ENCODE peak calls at places on chromosomes 4 and X, in five cellular contexts. One of them, this sample, is unnamed.

GRCh38 chr4:835148-836002 is 9.4 kb upstream of the CPLX1 start:
- DNase-seq in sigmoid colon: no peak
- DNase-seq in cardiac muscle cell: no peak
- DNase-seq in PC-9: peak; percentile 48
- DNase-seq in esophagus squamous epithelium: no peak
- DNase-seq in this sample: no peak

GRCh38 chr4:128654465-128654864 is 155.0 kb upstream of the JADE1 start:
- DNase-seq in sigmoid colon: no peak
- DNase-seq in cardiac muscle cell: no peak
- DNase-seq in PC-9: no peak
- DNase-seq in esophagus squamous epithelium: no peak
- DNase-seq in this sample: no peak

GRCh38 chr4:84956014-84956413 is 10.5 kb downstream of the WDFY3 start:
- DNase-seq in sigmoid colon: no peak
- DNase-seq in cardiac muscle cell: no peak
- DNase-seq in PC-9: no peak
- DNase-seq in esophagus squamous epithelium: no peak
- DNase-seq in this sample: no peak

GRCh38 chr4:172256820-172257219 is 443.6 kb downstream of the GALNTL6 start:
- DNase-seq in sigmoid colon: no peak
- DNase-seq in cardiac muscle cell: no peak
- DNase-seq in PC-9: no peak
- DNase-seq in esophagus squamous epithelium: no peak
- DNase-seq in this sample: no peak

GRCh38 chrX:288561-288991 is 7.4 kb downstream of the PLCXD1 start:
- DNase-seq in sigmoid colon: peak; percentile 43
- DNase-seq in cardiac muscle cell: no peak
- DNase-seq in PC-9: no peak
- DNase-seq in esophagus squamous epithelium: no peak
- DNase-seq in this sample: no peak

GRCh38 chr4:125956281-125956680 is 641.5 kb downstream of the FAT4 start:
- DNase-seq in sigmoid colon: no peak
- DNase-seq in cardiac muscle cell: no peak
- DNase-seq in PC-9: no peak
- DNase-seq in esophagus squamous epithelium: no peak
- DNase-seq in this sample: no peak

GRCh38 chr4:101155368-101155767 is 192.0 kb downstream of the PPP3CA start:
- DNase-seq in sigmoid colon: no peak
- DNase-seq in cardiac muscle cell: no peak
- DNase-seq in PC-9: no peak
- DNase-seq in esophagus squamous epithelium: no peak
- DNase-seq in this sample: peak; percentile 38

GRCh38 chr4:5082381-5082780 is 31.1 kb downstream of the STK32B start:
- DNase-seq in sigmoid colon: no peak
- DNase-seq in cardiac muscle cell: no peak
- DNase-seq in PC-9: no peak
- DNase-seq in esophagus squamous epithelium: no peak
- DNase-seq in this sample: no peak

GRCh38 chr4:34148322-34148908 is 2095.9 kb downstream of the ARAP2 start:
- DNase-seq in sigmoid colon: no peak
- DNase-seq in cardiac muscle cell: no peak
- DNase-seq in PC-9: no peak
- DNase-seq in esophagus squamous epithelium: no peak
- DNase-seq in this sample: no peak

GRCh38 chr4:108922191-108922590 is 159.3 kb upstream of the ETNPPL start:
- DNase-seq in sigmoid colon: no peak
- DNase-seq in cardiac muscle cell: no peak
- DNase-seq in PC-9: no peak
- DNase-seq in esophagus squamous epithelium: no peak
- DNase-seq in this sample: no peak

GRCh38 chr4:41281038-41281634 is 24.4 kb downstream of the UCHL1 start:
- DNase-seq in sigmoid colon: peak; percentile 64
- DNase-seq in cardiac muscle cell: peak; percentile 86
- DNase-seq in PC-9: peak; percentile 72
- DNase-seq in esophagus squamous epithelium: no peak
- DNase-seq in this sample: no peak

GRCh38 chrX:23900220-23900797 is 7.4 kb downstream of the APOO start:
- DNase-seq in sigmoid colon: no peak
- DNase-seq in cardiac muscle cell: no peak
- DNase-seq in PC-9: peak; percentile 60
- DNase-seq in esophagus squamous epithelium: no peak
- DNase-seq in this sample: no peak

GRCh38 chrX:124211312-124211942 is 121.0 kb upstream of the TEX13D start:
- DNase-seq in sigmoid colon: no peak
- DNase-seq in cardiac muscle cell: peak; percentile 11
- DNase-seq in PC-9: no peak
- DNase-seq in esophagus squamous epithelium: no peak
- DNase-seq in this sample: no peak

GRCh38 chr4:145805490-145805889 is 125.5 kb downstream of the C4orf51 start:
- DNase-seq in sigmoid colon: no peak
- DNase-seq in cardiac muscle cell: peak; percentile 93
- DNase-seq in PC-9: no peak
- DNase-seq in esophagus squamous epithelium: no peak
- DNase-seq in this sample: no peak

GRCh38 chrX:46574337-46574940 is 874 bp downstream of the CHST7 start:
- DNase-seq in sigmoid colon: no peak
- DNase-seq in cardiac muscle cell: peak; percentile 37
- DNase-seq in PC-9: no peak
- DNase-seq in esophagus squamous epithelium: no peak
- DNase-seq in this sample: no peak

GRCh38 chrX:141936080-141936479 is 32.4 kb downstream of the MAGEC1 start:
- DNase-seq in sigmoid colon: no peak
- DNase-seq in cardiac muscle cell: peak; percentile 0
- DNase-seq in PC-9: no peak
- DNase-seq in esophagus squamous epithelium: no peak
- DNase-seq in this sample: no peak

GRCh38 chrX:119784747-119785446 is 6.5 kb downstream of the RPL39 start:
- DNase-seq in sigmoid colon: no peak
- DNase-seq in cardiac muscle cell: peak; percentile 41
- DNase-seq in PC-9: peak; percentile 58
- DNase-seq in esophagus squamous epithelium: no peak
- DNase-seq in this sample: no peak

GRCh38 chrX:119425050-119425449 is 25.9 kb downstream of the SLC25A43 start:
- DNase-seq in sigmoid colon: no peak
- DNase-seq in cardiac muscle cell: no peak
- DNase-seq in PC-9: no peak
- DNase-seq in esophagus squamous epithelium: no peak
- DNase-seq in this sample: no peak

GRCh38 chrX:11683057-11683456 is 17.3 kb upstream of the ARHGAP6 start:
- DNase-seq in sigmoid colon: no peak
- DNase-seq in cardiac muscle cell: no peak
- DNase-seq in PC-9: no peak
- DNase-seq in esophagus squamous epithelium: no peak
- DNase-seq in this sample: no peak
- TF ChIP-seq CTCF in sigmoid colon: no peak
- TF ChIP-seq CTCF in cardiac muscle cell: no peak
- TF ChIP-seq CTCF in PC-9: no peak
- TF ChIP-seq CTCF in esophagus squamous epithelium: no peak
- TF ChIP-seq CTCF in this sample: no peak

GRCh38 chr4:8859550-8860095 is 12.0 kb downstream of the HMX1 start:
- DNase-seq in sigmoid colon: no peak
- DNase-seq in cardiac muscle cell: no peak
- DNase-seq in PC-9: no peak
- DNase-seq in esophagus squamous epithelium: no peak
- DNase-seq in this sample: no peak

GRCh38 chr4:8858925-8859210 is 12.8 kb downstream of the HMX1 start:
- DNase-seq in sigmoid colon: no peak
- DNase-seq in cardiac muscle cell: no peak
- DNase-seq in PC-9: no peak
- DNase-seq in esophagus squamous epithelium: no peak
- DNase-seq in this sample: no peak

GRCh38 chr4:8860892-8861575 is 10.6 kb downstream of the HMX1 start:
- DNase-seq in sigmoid colon: no peak
- DNase-seq in cardiac muscle cell: no peak
- DNase-seq in PC-9: no peak
- DNase-seq in esophagus squamous epithelium: no peak
- DNase-seq in this sample: no peak

GRCh38 chr4:8861576-8862279 is 9.9 kb downstream of the HMX1 start:
- DNase-seq in sigmoid colon: no peak
- DNase-seq in cardiac muscle cell: no peak
- DNase-seq in PC-9: no peak
- DNase-seq in esophagus squamous epithelium: no peak
- DNase-seq in this sample: no peak

DNA sequence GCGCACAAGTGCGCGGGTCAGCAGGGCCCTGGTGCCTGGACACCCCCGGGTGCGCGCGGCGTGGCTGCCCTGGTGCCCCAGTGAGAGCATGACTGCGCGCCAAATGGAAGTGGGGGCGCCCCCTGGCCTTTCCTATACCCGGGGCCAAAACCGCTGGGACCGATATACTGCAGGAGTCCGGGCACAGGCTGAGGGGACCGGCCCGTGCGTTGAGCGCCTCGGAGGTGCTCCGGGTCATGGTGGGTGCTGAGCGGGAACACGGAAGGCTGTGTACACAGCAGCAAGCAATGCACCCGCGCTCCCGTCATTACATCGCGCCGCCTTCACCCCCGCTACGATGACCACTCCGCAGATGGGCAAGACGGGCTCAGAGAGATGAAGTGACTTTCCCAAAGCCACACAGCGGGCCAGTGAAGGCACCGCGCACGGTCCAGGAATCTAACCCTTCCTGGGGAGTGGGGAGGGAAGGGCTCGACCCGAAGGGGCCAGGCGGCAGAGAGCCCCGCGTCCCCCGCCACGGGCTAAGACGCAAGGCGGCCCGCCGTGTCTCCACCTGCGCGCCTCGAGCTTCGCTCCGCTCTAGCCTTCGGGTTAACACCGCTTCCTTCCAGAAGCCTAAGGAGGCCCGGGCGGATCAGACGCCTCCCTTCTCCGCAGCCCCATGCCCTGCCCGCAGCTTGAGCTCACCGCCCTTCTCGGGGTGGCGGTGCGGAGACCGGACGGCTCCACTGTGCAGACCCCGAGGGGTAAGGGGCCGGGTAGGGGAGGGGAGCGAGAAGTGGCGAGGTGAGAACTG is 11.3 kb downstream of the HMX1 start:
- DNase-seq in sigmoid colon: no peak
- DNase-seq in cardiac muscle cell: no peak
- DNase-seq in PC-9: no peak
- DNase-seq in esophagus squamous epithelium: no peak
- DNase-seq in this sample: no peak
- H3K27me3 ChIP-seq in sigmoid colon: peaks cover 98% of the 10 kb centered on the region
- H3K27me3 ChIP-seq in cardiac muscle cell: peaks cover 100% of the 10 kb centered on the region
- H3K27me3 ChIP-seq in PC-9: peaks cover 32% of the 10 kb centered on the region
- H3K27me3 ChIP-seq in esophagus squamous epithelium: peaks cover 76% of the 10 kb centered on the region
- H3K27me3 ChIP-seq in this sample: peaks cover 99% of the 10 kb centered on the region

DNA sequence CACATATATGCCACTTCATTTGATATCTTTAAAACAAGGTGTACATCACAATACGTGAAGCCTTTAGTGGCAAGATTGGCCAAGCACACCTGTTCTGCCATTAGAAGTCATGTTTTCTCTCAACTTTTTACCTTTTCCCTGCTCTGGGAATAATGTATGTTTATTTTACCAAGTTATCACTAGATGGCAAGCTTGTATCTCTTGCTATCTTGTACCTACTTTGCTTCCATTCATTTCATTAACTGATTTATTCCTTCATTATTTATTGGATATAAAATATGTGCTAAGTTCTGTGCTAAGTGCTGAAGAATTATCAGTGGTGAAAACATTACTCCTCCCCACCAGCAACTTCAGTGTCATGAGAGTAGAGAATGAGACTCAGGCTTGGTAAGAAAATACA is 245.5 kb downstream of the ANK2 start:
- DNase-seq in sigmoid colon: no peak
- DNase-seq in cardiac muscle cell: no peak
- DNase-seq in PC-9: no peak
- DNase-seq in esophagus squamous epithelium: no peak
- DNase-seq in this sample: no peak
- H3K4me3 ChIP-seq in sigmoid colon: peak overlapping the region; percentile 10
- H3K4me3 ChIP-seq in cardiac muscle cell: no peak overlapping the region
- H3K4me3 ChIP-seq in PC-9: no peak overlapping the region
- H3K4me3 ChIP-seq in esophagus squamous epithelium: no peak overlapping the region
- H3K4me3 ChIP-seq in this sample: no peak overlapping the region

DNA sequence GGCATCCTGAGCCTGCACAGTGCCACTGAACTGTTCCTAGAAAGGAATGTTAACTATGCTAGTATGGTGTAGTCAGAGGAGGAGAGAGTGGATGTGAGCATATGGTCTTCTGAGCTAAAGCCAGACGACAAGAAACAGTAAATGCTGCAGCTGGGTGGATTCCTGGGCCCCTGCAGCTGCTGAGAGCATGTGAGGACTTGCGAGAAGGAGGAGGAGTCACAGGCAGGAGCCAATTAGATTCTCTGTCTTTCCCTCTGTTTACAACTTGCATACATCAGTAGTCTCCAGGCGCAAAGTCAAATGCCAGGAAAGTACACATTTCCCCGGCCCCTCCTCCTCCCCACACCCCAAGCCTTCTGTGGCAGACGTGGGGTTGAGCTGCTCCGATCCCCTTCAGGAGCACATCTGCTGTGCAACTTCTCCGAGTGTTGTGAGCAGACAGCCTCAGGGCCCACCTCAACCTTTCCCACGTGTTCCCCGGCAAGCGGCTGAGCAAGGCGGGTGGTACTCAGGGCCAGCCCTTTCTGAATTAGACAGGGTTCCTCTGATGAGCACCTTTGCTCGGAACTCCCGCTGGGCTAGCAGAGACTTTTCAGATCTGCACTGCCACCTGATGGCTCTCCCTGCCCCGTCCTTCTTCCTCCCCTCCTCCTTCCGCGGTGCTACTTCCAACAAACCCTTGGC is 108.7 kb upstream of the ATP6AP2 start:
- DNase-seq in sigmoid colon: peak; percentile 68
- DNase-seq in cardiac muscle cell: peak; percentile 86
- DNase-seq in PC-9: no peak
- DNase-seq in esophagus squamous epithelium: no peak
- DNase-seq in this sample: peak; percentile 58
- TF ChIP-seq CTCF in sigmoid colon: peak; percentile 10
- TF ChIP-seq CTCF in cardiac muscle cell: no peak
- TF ChIP-seq CTCF in PC-9: no peak
- TF ChIP-seq CTCF in esophagus squamous epithelium: no peak
- TF ChIP-seq CTCF in this sample: peak; percentile 33

GRCh38 chr4:183908284-183908683 is 3.2 kb downstream of the STOX2 start:
- DNase-seq in sigmoid colon: no peak
- DNase-seq in cardiac muscle cell: no peak
- DNase-seq in PC-9: no peak
- DNase-seq in esophagus squamous epithelium: no peak
- DNase-seq in this sample: no peak

GRCh38 chr4:183906486-183906735 is 1.3 kb downstream of the STOX2 start:
- DNase-seq in sigmoid colon: no peak
- DNase-seq in cardiac muscle cell: no peak
- DNase-seq in PC-9: no peak
- DNase-seq in esophagus squamous epithelium: no peak
- DNase-seq in this sample: no peak

GRCh38 chr4:183905081-183905592 is at the start of gene STOX2:
- DNase-seq in sigmoid colon: peak; percentile 80
- DNase-seq in cardiac muscle cell: peak; percentile 64
- DNase-seq in PC-9: no peak
- DNase-seq in esophagus squamous epithelium: peak; percentile 5
- DNase-seq in this sample: peak; percentile 19

GRCh38 chr4:183905593-183906485 is 732 bp downstream of the STOX2 start:
- DNase-seq in sigmoid colon: no peak
- DNase-seq in cardiac muscle cell: peak; percentile 46
- DNase-seq in PC-9: no peak
- DNase-seq in esophagus squamous epithelium: no peak
- DNase-seq in this sample: no peak

GRCh38 chr4:183906736-183907651 is 1.9 kb downstream of the STOX2 start:
- DNase-seq in sigmoid colon: peak; percentile 64
- DNase-seq in cardiac muscle cell: peak; percentile 6
- DNase-seq in PC-9: no peak
- DNase-seq in esophagus squamous epithelium: no peak
- DNase-seq in this sample: no peak
- H3K27me3 ChIP-seq in sigmoid colon: no peaks in the 10 kb centered on the region
- H3K27me3 ChIP-seq in cardiac muscle cell: no peaks in the 10 kb centered on the region
- H3K27me3 ChIP-seq in PC-9: peaks cover 7% of the 10 kb centered on the region
- H3K27me3 ChIP-seq in esophagus squamous epithelium: no peaks in the 10 kb centered on the region
- H3K27me3 ChIP-seq in this sample: peaks cover 25% of the 10 kb centered on the region

This sample was measured in kidney epithelial cell.